ENCODE peak calls at places on chromosomes 2 and 18, in ten cellular contexts. U is kidney; E is ascending aorta; P is activated CD4-positive, alpha-beta T cell treated with anti-CD3 and anti-CD28 coated beads, Interleukin-2, amount 10 ng/mL, durations not matched to agents 7 days and 5 days; B is aorta; J is body of pancreas; R is PC-9; W is RWPE1; S is fibroblast of lung; L is H54. G is an unnamed sample.

GRCh38 chr2:222074674-222075073 is 224.1 kb downstream of the PAX3 start:
- DNase-seq in S (no peak), R (no peak), B (no peak), L (no peak), U (no peak), P (no peak), J (no peak), W (no peak), E (no peak), G (no peak)

GRCh38 chr2:176395273-176395854 is 126.1 kb downstream of the MTX2 start:
- DNase-seq in S (peak), B (no peak), U (no peak), E (no peak), W (peak), L (no peak), P (no peak), J (no peak), R (no peak), G (no peak)

GRCh38 chr2:132542953-132543569 is 126.5 kb downstream of the GPR39 start:
- DNase-seq in L (no peak), B (no peak), R (no peak), S (peak), W (no peak), J (no peak), P (no peak), U (no peak), E (no peak), G (peak)

GRCh38 chr18:58993260-58993659 is 128.6 kb downstream of the ZNF532 start:
- DNase-seq in P (no peak), R (no peak), E (no peak), U (no peak), L (no peak), J (no peak), S (peak), W (no peak), B (no peak), G (peak)

GRCh38 chr2:101983486-101983885 is 8.3 kb upstream of the IL1R2 start:
- DNase-seq in P (no peak), R (peak), E (no peak), J (no peak), W (peak), B (no peak), S (peak), U (no peak), L (no peak), G (peak)

GRCh38 chr18:62446511-62446910 is 76.3 kb upstream of the ZCCHC2 start:
- DNase-seq in B (no peak), R (no peak), E (no peak), U (no peak), S (no peak), L (no peak), P (no peak), J (no peak), W (no peak), G (no peak)

GRCh38 chr2:146927080-146927714 is 917.6 kb upstream of the ACVR2A start:
- DNase-seq in S (peak), E (no peak), U (peak), R (peak), P (no peak), L (peak), B (no peak), W (peak), J (peak), G (peak)

GRCh38 chr2:177727577-177728351 is 335.2 kb downstream of the AGPS start:
- DNase-seq in P (no peak), R (no peak), L (no peak), S (no peak), J (no peak), W (no peak), E (no peak), B (no peak), U (no peak), G (no peak)

GRCh38 chr18:37393221-37393828 is 172.3 kb downstream of the CELF4 start:
- DNase-seq in W (no peak), S (no peak), B (no peak), P (no peak), U (no peak), R (no peak), J (peak), E (no peak), L (no peak), G (no peak)

GRCh38 chr2:96934831-96935545 is 51.4 kb downstream of the FAM178B start:
- DNase-seq in W (no peak), L (no peak), B (no peak), J (no peak), U (peak), P (no peak), E (no peak), S (no peak), R (no peak), G (no peak)

GRCh38 chr2:202158796-202159195 is 79.6 kb downstream of the SUMO1 start:
- DNase-seq in P (no peak), U (no peak), W (no peak), R (no peak), J (no peak), L (no peak), E (no peak), B (no peak), S (peak), G (no peak)

GRCh38 chr2:235220331-235220730 is 268.5 kb downstream of the SH3BP4 start:
- DNase-seq in U (no peak), L (no peak), R (no peak), E (no peak), B (no peak), J (no peak), S (no peak), P (no peak), W (no peak), G (no peak)

GRCh38 chr2:232645061-232645460 is 11.7 kb downstream of the EFHD1 start:
- DNase-seq in W (no peak), S (no peak), L (no peak), R (no peak), B (no peak), P (no peak), J (no peak), U (no peak), E (no peak), G (no peak)

GRCh38 chr2:20667531-20668401 is 822 bp downstream of the GDF7 start:
- DNase-seq in S (no peak), P (no peak), B (no peak), L (no peak), J (no peak), W (no peak), U (peak), E (peak), R (no peak), G (no peak)

GRCh38 chr2:119753930-119754321 is 5.8 kb upstream of the PTPN4 start:
- DNase-seq in W (no peak), E (no peak), L (no peak), S (no peak), B (no peak), J (no peak), R (no peak), U (no peak), P (no peak), G (peak)

GRCh38 chr2:137997733-137998132 is 33.5 kb downstream of the HNMT start:
- DNase-seq in U (no peak), J (no peak), S (no peak), B (no peak), L (no peak), E (no peak), W (no peak), P (no peak), R (no peak), G (no peak)

GRCh38 chr2:96903318-96903717 is 33.4 kb upstream of the SEMA4C start:
- DNase-seq in W (no peak), P (no peak), R (no peak), J (no peak), S (no peak), L (no peak), E (no peak), B (no peak), U (no peak), G (no peak)

GRCh38 chr2:187826023-187826422 is 271.8 kb upstream of the TFPI start:
- DNase-seq in U (no peak), L (peak), W (no peak), E (no peak), J (no peak), B (no peak), R (peak), P (no peak), S (peak), G (no peak)

GRCh38 chr18:8686556-8686955 is 18.8 kb upstream of the MTCL1 start:
- DNase-seq in P (no peak), J (no peak), W (no peak), R (no peak), U (no peak), S (no peak), B (no peak), L (no peak), E (no peak), G (no peak)

GRCh38 chr2:109349555-109350430 is 220.8 kb downstream of the SH3RF3 start:
- DNase-seq in W (no peak), L (no peak), S (no peak), R (no peak), B (peak), P (no peak), J (no peak), U (no peak), E (no peak), G (no peak)

GRCh38 chr2:118251427-118251826 is 163.2 kb downstream of the INSIG2 start:
- DNase-seq in U (no peak), P (no peak), L (no peak), R (no peak), W (no peak), S (peak), E (no peak), J (no peak), B (no peak), G (no peak)

GRCh38 chr18:68177807-68178702 is 536.9 kb downstream of the TMX3 start:
- DNase-seq in J (peak), R (peak), S (peak), E (no peak), B (no peak), W (peak), P (no peak), L (no peak), U (no peak), G (peak)

GRCh38 chr2:126482582-126483464 is 173.1 kb upstream of the GYPC start:
- DNase-seq in P (peak), L (no peak), E (no peak), R (no peak), U (no peak), W (no peak), B (no peak), S (no peak), J (peak), G (no peak)

GRCh38 chr18:35933982-35934381 is 38.5 kb upstream of the RMP24 start:
- DNase-seq in P (no peak), R (peak), S (no peak), W (peak), L (no peak), B (no peak), J (no peak), E (no peak), U (no peak), G (no peak)

GRCh38 chr2:127864877-127865276 is 6.9 kb upstream of the POLR2D start:
- DNase-seq in R (no peak), S (no peak), E (no peak), U (no peak), J (peak), L (no peak), B (no peak), P (no peak), W (peak), G (no peak)

GRCh38 chr2:240440251-240440650 is 4.8 kb downstream of the GPC1 start:
- DNase-seq in U (no peak), L (no peak), E (no peak), S (no peak), B (no peak), P (no peak), R (no peak), J (no peak), W (no peak), G (no peak)

GRCh38 chr2:66587216-66587615 is 152.3 kb downstream of the MEIS1 start:
- DNase-seq in E (no peak), L (no peak), R (peak), U (no peak), P (no peak), S (peak), J (peak), W (no peak), B (no peak), G (no peak)

GRCh38 chr2:239157269-239157668 is 243.6 kb downstream of the HDAC4 start:
- DNase-seq in S (no peak), L (no peak), W (no peak), R (no peak), U (peak), J (no peak), E (peak), P (no peak), B (peak), G (no peak)

GRCh38 chr18:63817441-63818051 is 42.3 kb downstream of the SERPINB7 start:
- DNase-seq in U (no peak), E (no peak), W (no peak), R (no peak), J (no peak), S (peak), L (no peak), P (no peak), B (no peak), G (peak)